ENCODE peak calls at places on chromosome 13, in eight cellular contexts. T is HCT116; X is stimulated activated CD8-positive, alpha-beta memory T cell treated with anti-CD3 and anti-CD28 coated beads, Interleukin-12 subunit alpha, Interleukin-12 subunit beta, amount 100 ng/mL, for 4 hours; C is activated T-cell treated with anti-CD3 and anti-CD28 coated beads for 1 hour; F is right cardiac atrium; Z is CD8-positive, alpha-beta memory T cell; B is activated CD8-positive, alpha-beta memory T cell treated with anti-CD3 and anti-CD28 coated beads for 1 hour; K is cardiac fibroblast. U is an unnamed sample.

GRCh38 chr13:45113809-45114208 is 6.5 kb upstream of the GTF2F2 start:
- DNase-seq in T (no peak), X (no peak), C (no peak), F (no peak), Z (no peak), B (no peak), K (no peak), U (no peak)

GRCh38 chr13:21901326-21901725 is 230.5 kb downstream of the FGF9 start:
- DNase-seq in T (no peak), X (no peak), C (no peak), F (no peak), Z (no peak), B (no peak), K (no peak), U (no peak)

GRCh38 chr13:72255908-72256307 is 388.9 kb upstream of the DACH1 start:
- DNase-seq in T (peak), X (no peak), C (no peak), F (no peak), Z (no peak), B (no peak), K (peak), U (peak)

GRCh38 chr13:75550159-75550567 is 572 bp downstream of the UCHL3 start:
- DNase-seq in T (peak), X (no peak), C (no peak), F (peak), Z (no peak), B (no peak), K (peak), U (peak)

GRCh38 chr13:51977606-51978005 is 33.6 kb downstream of the ATP7B start:
- DNase-seq in T (no peak), X (no peak), C (no peak), F (no peak), Z (no peak), B (no peak), K (no peak), U (no peak)

GRCh38 chr13:44141213-44141724 is 232.4 kb upstream of the SERP2 start:
- DNase-seq in T (no peak), X (no peak), C (no peak), F (no peak), Z (no peak), B (no peak), K (peak), U (peak)

GRCh38 chr13:109155301-109155761 is 525.9 kb downstream of the MYO16 start:
- DNase-seq in T (peak), X (no peak), C (no peak), F (no peak), Z (no peak), B (no peak), K (peak), U (no peak)

GRCh38 chr13:110425444-110425780 is 118.3 kb downstream of the COL4A2 start:
- DNase-seq in T (no peak), X (no peak), C (no peak), F (no peak), Z (no peak), B (no peak), K (no peak), U (no peak)

GRCh38 chr13:19927117-19927734 is 31.3 kb upstream of the ZMYM2 start:
- DNase-seq in T (peak), X (no peak), C (no peak), F (no peak), Z (peak), B (no peak), K (peak), U (peak)

GRCh38 chr13:85665286-85665685 is 133.9 kb downstream of the SLITRK6 start:
- DNase-seq in T (no peak), X (no peak), C (no peak), F (no peak), Z (no peak), B (no peak), K (no peak), U (no peak)

GRCh38 chr13:114212096-114212495 is 22.6 kb upstream of the CDC16 start:
- DNase-seq in T (no peak), X (no peak), C (no peak), F (no peak), Z (no peak), B (no peak), K (no peak), U (no peak)

GRCh38 chr13:112451512-112452379 is 75.6 kb downstream of the SPACA7 start:
- DNase-seq in T (no peak), X (no peak), C (no peak), F (no peak), Z (no peak), B (no peak), K (no peak), U (no peak)

GRCh38 chr13:112814905-112815585 is 125.2 kb downstream of the ATP11A start:
- DNase-seq in T (no peak), X (no peak), C (no peak), F (no peak), Z (no peak), B (no peak), K (no peak), U (no peak)

GRCh38 chr13:102401305-102401704 is 543 bp downstream of the FGF14 start:
- DNase-seq in T (no peak), X (no peak), C (no peak), F (no peak), Z (peak), B (no peak), K (no peak), U (no peak)

GRCh38 chr13:102598061-102598460 is 1.3 kb downstream of the TPP2 start:
- DNase-seq in T (no peak), X (no peak), C (no peak), F (no peak), Z (no peak), B (no peak), K (no peak), U (peak)

GRCh38 chr13:114058051-114058867 is 74.2 kb downstream of the RASA3 start:
- DNase-seq in T (no peak), X (no peak), C (no peak), F (no peak), Z (no peak), B (no peak), K (no peak), U (no peak)

GRCh38 chr13:26529441-26529840 is 28.0 kb upstream of the WASF3 start:
- DNase-seq in T (no peak), X (no peak), C (peak), F (peak), Z (no peak), B (no peak), K (peak), U (peak)

GRCh38 chr13:93687261-93687660 is 460.7 kb downstream of the GPC6 start:
- DNase-seq in T (no peak), X (no peak), C (no peak), F (no peak), Z (no peak), B (no peak), K (no peak), U (no peak)

U was measured in D341Med.